ENCODE peak calls at places on chromosomes 13 and 19, in five cellular contexts. J is stomach, Y is ovary, X is A549, U is sigmoid colon. M is an unnamed sample.

GRCh38 chr13:86906458-86906857 is 764.7 kb upstream of the SLITRK5 start:
- DNase-seq in Y (no peak), U (no peak), X (no peak), J (no peak), M (no peak)

GRCh38 chr13:52749446-52749845 is 9.8 kb upstream of the CNMD start:
- DNase-seq in X (no peak), U (no peak), Y (no peak), J (no peak), M (no peak)

GRCh38 chr13:111909501-111909900 is 157.4 kb upstream of the SOX1 start:
- DNase-seq in J (no peak), Y (no peak), X (no peak), U (peak; percentile 35), M (no peak)

GRCh38 chr13:26584713-26585112 is 27.2 kb downstream of the WASF3 start:
- DNase-seq in J (no peak), X (no peak), Y (no peak), U (no peak), M (peak; percentile 22)

GRCh38 chr19:55546822-55547614 is 1.7 kb upstream of the SBK3 start:
- DNase-seq in X (peak; percentile 76), J (peak; percentile 81), U (peak; percentile 91), Y (no peak), M (peak; percentile 71)

GRCh38 chr19:35991731-35992450 is 3.1 kb upstream of the SDHAF1 start:
- DNase-seq in U (no peak), X (no peak), J (no peak), Y (no peak), M (no peak)

GRCh38 chr19:38093154-38093553 is 130.9 kb downstream of the DPF1 start:
- DNase-seq in J (no peak), Y (no peak), X (no peak), U (no peak), M (no peak)

GRCh38 chr13:111665691-111666095 is 345.3 kb downstream of the TEX29 start:
- DNase-seq in X (no peak), J (no peak), U (no peak), Y (peak; percentile 1), M (no peak)

GRCh38 chr13:100203696-100204367 is 114.9 kb downstream of the PCCA start:
- DNase-seq in U (no peak), Y (no peak), J (no peak), X (no peak), M (no peak)

GRCh38 chr19:8025321-8025720 is 19.9 kb upstream of the ELAVL1 start:
- DNase-seq in X (no peak), J (no peak), U (no peak), Y (no peak), M (no peak)

GRCh38 chr13:27379694-27380596 is 44.5 kb upstream of the GTF3A start:
- DNase-seq in U (no peak), Y (peak; percentile 43), X (peak; percentile 67), J (peak; percentile 88), M (peak; percentile 22)

GRCh38 chr13:48559638-48560320 is 26.9 kb upstream of the RCBTB2 start:
- DNase-seq in Y (no peak), X (no peak), U (no peak), J (no peak), M (no peak)

GRCh38 chr13:22980936-22981335 is 199.8 kb upstream of the SGCG start:
- DNase-seq in X (no peak), J (no peak), U (no peak), Y (no peak), M (no peak)

GRCh38 chr19:54262066-54262465 is 5.0 kb upstream of the LILRB5 start:
- DNase-seq in Y (no peak), X (no peak), J (peak; percentile 8), U (peak; percentile 35), M (no peak)

GRCh38 chr13:80040219-80040976 is 300.5 kb downstream of the SPRY2 start:
- DNase-seq in U (no peak), J (no peak), Y (no peak), X (peak; percentile 92), M (no peak)

GRCh38 chr19:18230941-18231734 is 4.9 kb upstream of the PDE4C start:
- DNase-seq in Y (no peak), X (peak; percentile 71), U (no peak), J (no peak), M (no peak)
- H3K4me1 ChIP-seq in Y (peaks cover 2% of the 10 kb centered on the region), X (peaks cover 20% of the 10 kb centered on the region), U (peaks cover 28% of the 10 kb centered on the region), J (peaks cover 14% of the 10 kb centered on the region), M (no peaks in the 10 kb centered on the region)

DNA sequence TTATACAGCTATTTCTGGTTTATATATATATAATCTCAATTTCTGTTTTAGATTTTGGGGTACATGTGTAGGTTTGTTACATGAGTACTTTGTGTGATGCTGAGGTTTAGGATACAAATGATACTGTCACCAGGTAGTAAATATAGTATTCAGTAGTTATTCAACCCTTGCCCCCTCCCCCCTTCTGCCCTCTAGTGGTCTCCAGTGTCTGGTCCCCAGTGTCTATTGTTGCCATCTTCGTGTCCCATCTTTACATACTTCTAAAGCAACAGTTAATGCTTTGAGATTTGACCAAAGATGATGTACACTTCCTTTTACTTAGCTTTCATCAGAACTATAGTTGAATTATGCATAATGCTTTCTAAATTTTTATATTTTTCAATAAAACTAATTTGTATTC is 1623.4 kb upstream of the PRR20A start:
- DNase-seq in Y (no peak), J (no peak), U (no peak), X (no peak), M (no peak)
- TF ChIP-seq CTCF in Y (no peak), J (no peak), U (no peak), X (no peak), M (no peak)

GRCh38 chr19:1041272-1041834 is 1.4 kb downstream of the ABCA7 start:
- DNase-seq in Y (no peak), X (no peak), J (no peak), U (no peak), M (no peak)

GRCh38 chr19:1041835-1042685 is 2.2 kb downstream of the ABCA7 start:
- DNase-seq in U (no peak), X (peak; percentile 97), J (peak; percentile 67), Y (no peak), M (no peak)

GRCh38 chr19:1038995-1039645 is 787 bp upstream of the ABCA7 start:
- DNase-seq in Y (no peak), J (no peak), U (no peak), X (no peak), M (no peak)

GRCh38 chr19:1039646-1040475 is at the start of gene ABCA7:
- DNase-seq in U (peak; percentile 99), J (peak; percentile 100), Y (peak; percentile 97), X (peak; percentile 98), M (peak; percentile 99)

DNA sequence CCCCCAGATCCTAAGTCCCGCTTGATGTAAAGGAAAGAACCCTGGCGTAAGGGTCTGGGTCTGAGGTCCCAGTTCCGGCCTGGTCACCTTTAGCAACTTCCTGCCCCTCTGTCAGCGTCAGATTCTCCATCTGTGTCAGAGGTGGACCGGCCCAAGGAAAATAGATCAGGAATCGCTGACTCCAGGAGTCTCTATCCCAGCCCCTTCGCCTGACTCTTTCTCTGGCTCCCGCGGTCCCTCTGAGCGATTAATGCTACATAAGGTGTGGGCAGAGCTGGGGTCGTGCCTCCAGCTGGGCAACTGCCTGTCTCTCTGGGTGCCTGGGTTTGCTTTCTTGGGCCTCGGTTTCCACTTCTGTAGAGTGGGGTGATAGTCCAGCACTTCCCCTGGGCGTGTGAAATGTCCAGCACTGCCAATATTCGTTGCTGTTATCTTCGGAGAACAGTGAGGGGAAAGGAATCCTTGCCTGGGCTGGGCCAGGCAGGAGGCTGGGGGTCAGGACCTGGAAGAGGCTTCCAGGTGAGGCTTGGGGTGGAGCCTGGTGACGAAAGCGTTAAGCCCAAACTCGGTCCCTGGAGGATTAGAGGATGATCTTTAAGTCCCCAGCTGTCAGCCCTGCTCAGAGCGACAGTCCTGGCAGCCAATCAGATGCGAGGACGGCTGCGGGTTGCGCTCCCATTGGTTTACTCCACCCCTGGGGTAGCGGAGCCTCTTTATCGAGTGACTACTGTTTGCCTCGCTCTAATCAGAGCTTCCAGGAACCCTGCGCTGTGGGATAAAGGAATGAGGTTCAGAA is 767 bp downstream of the ABCA7 start:
- DNase-seq in Y (no peak), X (peak; percentile 95), J (peak; percentile 94), U (peak; percentile 93), M (peak; percentile 97)
- TF ChIP-seq POLR2A in Y (no peak), X (no peak), J (no peak), U (no peak), M (no peak)

GRCh38 chr13:40442826-40443225 is 223.6 kb downstream of the FOXO1 start:
- DNase-seq in U (no peak), Y (no peak), X (no peak), J (no peak), M (no peak)
- H3K4me1 ChIP-seq in U (peaks cover 48% of the 10 kb centered on the region), Y (peaks cover 24% of the 10 kb centered on the region), X (peaks cover 9% of the 10 kb centered on the region), J (peaks cover 49% of the 10 kb centered on the region), M (peaks cover 34% of the 10 kb centered on the region)

M was measured in adrenal gland.